ENCODE peak calls at places on chromosome 6, in nine cellular contexts. One of them, this sample, is unnamed.

GRCh38 chr6:20875369-20875963 is 341.2 kb downstream of the CDKAL1 start:
- DNase-seq in T follicular helper cell: no peak
- DNase-seq in HTR-8/SVneo: no peak
- DNase-seq in adipocyte: peak
- DNase-seq in RPMI7951: peak
- DNase-seq in CD8-positive, alpha-beta memory T cell: no peak
- DNase-seq in activated CD4-positive, alpha-beta T cell treated with anti-CD3 and anti-CD28 coated beads, Interleukin-2, amount 10 ng/mL, durations not matched to agents 24 days and 14 days: no peak
- DNase-seq in endothelial cell: peak
- DNase-seq in amygdala: no peak
- DNase-seq in this sample: no peak

GRCh38 chr6:15036690-15037245 is 209.1 kb upstream of the JARID2 start:
- DNase-seq in T follicular helper cell: no peak
- DNase-seq in HTR-8/SVneo: no peak
- DNase-seq in adipocyte: no peak
- DNase-seq in RPMI7951: peak
- DNase-seq in CD8-positive, alpha-beta memory T cell: no peak
- DNase-seq in activated CD4-positive, alpha-beta T cell treated with anti-CD3 and anti-CD28 coated beads, Interleukin-2, amount 10 ng/mL, durations not matched to agents 24 days and 14 days: no peak
- DNase-seq in endothelial cell: no peak
- DNase-seq in amygdala: no peak
- DNase-seq in this sample: no peak

GRCh38 chr6:23354004-23354403 is 772.0 kb upstream of the NRSN1 start:
- DNase-seq in T follicular helper cell: no peak
- DNase-seq in HTR-8/SVneo: no peak
- DNase-seq in adipocyte: no peak
- DNase-seq in RPMI7951: no peak
- DNase-seq in CD8-positive, alpha-beta memory T cell: no peak
- DNase-seq in activated CD4-positive, alpha-beta T cell treated with anti-CD3 and anti-CD28 coated beads, Interleukin-2, amount 10 ng/mL, durations not matched to agents 24 days and 14 days: no peak
- DNase-seq in endothelial cell: no peak
- DNase-seq in amygdala: no peak
- DNase-seq in this sample: no peak

GRCh38 chr6:85126448-85127178 is 323.3 kb upstream of the NT5E start:
- DNase-seq in T follicular helper cell: no peak
- DNase-seq in HTR-8/SVneo: peak
- DNase-seq in adipocyte: peak
- DNase-seq in RPMI7951: peak
- DNase-seq in CD8-positive, alpha-beta memory T cell: no peak
- DNase-seq in activated CD4-positive, alpha-beta T cell treated with anti-CD3 and anti-CD28 coated beads, Interleukin-2, amount 10 ng/mL, durations not matched to agents 24 days and 14 days: peak
- DNase-seq in endothelial cell: peak
- DNase-seq in amygdala: no peak
- DNase-seq in this sample: peak

GRCh38 chr6:165519316-165519715 is 143.7 kb downstream of the PDE10A start:
- DNase-seq in T follicular helper cell: no peak
- DNase-seq in HTR-8/SVneo: no peak
- DNase-seq in adipocyte: no peak
- DNase-seq in RPMI7951: no peak
- DNase-seq in CD8-positive, alpha-beta memory T cell: no peak
- DNase-seq in activated CD4-positive, alpha-beta T cell treated with anti-CD3 and anti-CD28 coated beads, Interleukin-2, amount 10 ng/mL, durations not matched to agents 24 days and 14 days: no peak
- DNase-seq in endothelial cell: no peak
- DNase-seq in amygdala: no peak
- DNase-seq in this sample: no peak

GRCh38 chr6:40717411-40718057 is 130.4 kb upstream of the LRFN2 start:
- DNase-seq in T follicular helper cell: no peak
- DNase-seq in HTR-8/SVneo: no peak
- DNase-seq in adipocyte: no peak
- DNase-seq in RPMI7951: no peak
- DNase-seq in CD8-positive, alpha-beta memory T cell: no peak
- DNase-seq in activated CD4-positive, alpha-beta T cell treated with anti-CD3 and anti-CD28 coated beads, Interleukin-2, amount 10 ng/mL, durations not matched to agents 24 days and 14 days: no peak
- DNase-seq in endothelial cell: no peak
- DNase-seq in amygdala: no peak
- DNase-seq in this sample: no peak

GRCh38 chr6:6870914-6871313 is 236.8 kb upstream of the RREB1 start:
- DNase-seq in T follicular helper cell: no peak
- DNase-seq in HTR-8/SVneo: no peak
- DNase-seq in adipocyte: no peak
- DNase-seq in RPMI7951: no peak
- DNase-seq in CD8-positive, alpha-beta memory T cell: no peak
- DNase-seq in activated CD4-positive, alpha-beta T cell treated with anti-CD3 and anti-CD28 coated beads, Interleukin-2, amount 10 ng/mL, durations not matched to agents 24 days and 14 days: no peak
- DNase-seq in endothelial cell: no peak
- DNase-seq in amygdala: no peak
- DNase-seq in this sample: no peak

GRCh38 chr6:158160932-158161539 is 7.0 kb downstream of the SERAC1 start:
- DNase-seq in T follicular helper cell: no peak
- DNase-seq in HTR-8/SVneo: no peak
- DNase-seq in adipocyte: peak
- DNase-seq in RPMI7951: peak
- DNase-seq in CD8-positive, alpha-beta memory T cell: no peak
- DNase-seq in activated CD4-positive, alpha-beta T cell treated with anti-CD3 and anti-CD28 coated beads, Interleukin-2, amount 10 ng/mL, durations not matched to agents 24 days and 14 days: no peak
- DNase-seq in endothelial cell: no peak
- DNase-seq in amygdala: no peak
- DNase-seq in this sample: no peak

GRCh38 chr6:119361209-119361608 is 11.6 kb upstream of the MAN1A1 start:
- DNase-seq in T follicular helper cell: no peak
- DNase-seq in HTR-8/SVneo: no peak
- DNase-seq in adipocyte: no peak
- DNase-seq in RPMI7951: no peak
- DNase-seq in CD8-positive, alpha-beta memory T cell: no peak
- DNase-seq in activated CD4-positive, alpha-beta T cell treated with anti-CD3 and anti-CD28 coated beads, Interleukin-2, amount 10 ng/mL, durations not matched to agents 24 days and 14 days: no peak
- DNase-seq in endothelial cell: no peak
- DNase-seq in amygdala: no peak
- DNase-seq in this sample: no peak

GRCh38 chr6:157144861-157145260 is 178.5 kb downstream of the TMEM242 start:
- DNase-seq in T follicular helper cell: no peak
- DNase-seq in HTR-8/SVneo: no peak
- DNase-seq in adipocyte: no peak
- DNase-seq in RPMI7951: peak
- DNase-seq in CD8-positive, alpha-beta memory T cell: no peak
- DNase-seq in activated CD4-positive, alpha-beta T cell treated with anti-CD3 and anti-CD28 coated beads, Interleukin-2, amount 10 ng/mL, durations not matched to agents 24 days and 14 days: no peak
- DNase-seq in endothelial cell: peak
- DNase-seq in amygdala: no peak
- DNase-seq in this sample: no peak

GRCh38 chr6:130964289-130964688 is 98.8 kb downstream of the EPB41L2 start:
- DNase-seq in T follicular helper cell: no peak
- DNase-seq in HTR-8/SVneo: no peak
- DNase-seq in adipocyte: no peak
- DNase-seq in RPMI7951: no peak
- DNase-seq in CD8-positive, alpha-beta memory T cell: no peak
- DNase-seq in activated CD4-positive, alpha-beta T cell treated with anti-CD3 and anti-CD28 coated beads, Interleukin-2, amount 10 ng/mL, durations not matched to agents 24 days and 14 days: no peak
- DNase-seq in endothelial cell: no peak
- DNase-seq in amygdala: no peak
- DNase-seq in this sample: no peak

GRCh38 chr6:96394727-96395126 is 126.9 kb upstream of the UFL1 start:
- DNase-seq in T follicular helper cell: no peak
- DNase-seq in HTR-8/SVneo: no peak
- DNase-seq in adipocyte: no peak
- DNase-seq in RPMI7951: no peak
- DNase-seq in CD8-positive, alpha-beta memory T cell: no peak
- DNase-seq in activated CD4-positive, alpha-beta T cell treated with anti-CD3 and anti-CD28 coated beads, Interleukin-2, amount 10 ng/mL, durations not matched to agents 24 days and 14 days: no peak
- DNase-seq in endothelial cell: peak
- DNase-seq in amygdala: no peak
- DNase-seq in this sample: no peak

GRCh38 chr6:70884074-70884983 is 72.5 kb downstream of the B3GAT2 start:
- DNase-seq in T follicular helper cell: peak
- DNase-seq in HTR-8/SVneo: peak
- DNase-seq in adipocyte: peak
- DNase-seq in RPMI7951: peak
- DNase-seq in CD8-positive, alpha-beta memory T cell: peak
- DNase-seq in activated CD4-positive, alpha-beta T cell treated with anti-CD3 and anti-CD28 coated beads, Interleukin-2, amount 10 ng/mL, durations not matched to agents 24 days and 14 days: peak
- DNase-seq in endothelial cell: peak
- DNase-seq in amygdala: no peak
- DNase-seq in this sample: peak

GRCh38 chr6:106534564-106534982 is 94.7 kb downstream of the RTN4IP1 start:
- DNase-seq in T follicular helper cell: no peak
- DNase-seq in HTR-8/SVneo: no peak
- DNase-seq in adipocyte: no peak
- DNase-seq in RPMI7951: no peak
- DNase-seq in CD8-positive, alpha-beta memory T cell: no peak
- DNase-seq in activated CD4-positive, alpha-beta T cell treated with anti-CD3 and anti-CD28 coated beads, Interleukin-2, amount 10 ng/mL, durations not matched to agents 24 days and 14 days: peak
- DNase-seq in endothelial cell: no peak
- DNase-seq in amygdala: no peak
- DNase-seq in this sample: no peak

GRCh38 chr6:75531174-75531573 is 37.6 kb upstream of the FILIP1 start:
- DNase-seq in T follicular helper cell: no peak
- DNase-seq in HTR-8/SVneo: no peak
- DNase-seq in adipocyte: no peak
- DNase-seq in RPMI7951: no peak
- DNase-seq in CD8-positive, alpha-beta memory T cell: no peak
- DNase-seq in activated CD4-positive, alpha-beta T cell treated with anti-CD3 and anti-CD28 coated beads, Interleukin-2, amount 10 ng/mL, durations not matched to agents 24 days and 14 days: no peak
- DNase-seq in endothelial cell: no peak
- DNase-seq in amygdala: no peak
- DNase-seq in this sample: no peak

GRCh38 chr6:165008971-165009370 is 300.4 kb downstream of the C6orf118 start:
- DNase-seq in T follicular helper cell: no peak
- DNase-seq in HTR-8/SVneo: no peak
- DNase-seq in adipocyte: no peak
- DNase-seq in RPMI7951: no peak
- DNase-seq in CD8-positive, alpha-beta memory T cell: no peak
- DNase-seq in activated CD4-positive, alpha-beta T cell treated with anti-CD3 and anti-CD28 coated beads, Interleukin-2, amount 10 ng/mL, durations not matched to agents 24 days and 14 days: no peak
- DNase-seq in endothelial cell: no peak
- DNase-seq in amygdala: no peak
- DNase-seq in this sample: no peak

GRCh38 chr6:30601436-30601814 is 15.6 kb downstream of the PPP1R10 start:
- DNase-seq in T follicular helper cell: no peak
- DNase-seq in HTR-8/SVneo: no peak
- DNase-seq in adipocyte: no peak
- DNase-seq in RPMI7951: no peak
- DNase-seq in CD8-positive, alpha-beta memory T cell: no peak
- DNase-seq in activated CD4-positive, alpha-beta T cell treated with anti-CD3 and anti-CD28 coated beads, Interleukin-2, amount 10 ng/mL, durations not matched to agents 24 days and 14 days: no peak
- DNase-seq in endothelial cell: no peak
- DNase-seq in amygdala: no peak
- DNase-seq in this sample: no peak

GRCh38 chr6:155100087-155100486 is 105.0 kb downstream of the TIAM2 start:
- DNase-seq in T follicular helper cell: no peak
- DNase-seq in HTR-8/SVneo: no peak
- DNase-seq in adipocyte: no peak
- DNase-seq in RPMI7951: no peak
- DNase-seq in CD8-positive, alpha-beta memory T cell: no peak
- DNase-seq in activated CD4-positive, alpha-beta T cell treated with anti-CD3 and anti-CD28 coated beads, Interleukin-2, amount 10 ng/mL, durations not matched to agents 24 days and 14 days: no peak
- DNase-seq in endothelial cell: no peak
- DNase-seq in amygdala: no peak
- DNase-seq in this sample: no peak

GRCh38 chr6:107066697-107067659 is 39.0 kb downstream of the MTRES1 start:
- DNase-seq in T follicular helper cell: no peak
- DNase-seq in HTR-8/SVneo: no peak
- DNase-seq in adipocyte: no peak
- DNase-seq in RPMI7951: no peak
- DNase-seq in CD8-positive, alpha-beta memory T cell: no peak
- DNase-seq in activated CD4-positive, alpha-beta T cell treated with anti-CD3 and anti-CD28 coated beads, Interleukin-2, amount 10 ng/mL, durations not matched to agents 24 days and 14 days: no peak
- DNase-seq in endothelial cell: no peak
- DNase-seq in amygdala: no peak
- DNase-seq in this sample: no peak

GRCh38 chr6:74892091-74892490 is 313.8 kb downstream of the COL12A1 start:
- DNase-seq in T follicular helper cell: no peak
- DNase-seq in HTR-8/SVneo: no peak
- DNase-seq in adipocyte: peak
- DNase-seq in RPMI7951: no peak
- DNase-seq in CD8-positive, alpha-beta memory T cell: no peak
- DNase-seq in activated CD4-positive, alpha-beta T cell treated with anti-CD3 and anti-CD28 coated beads, Interleukin-2, amount 10 ng/mL, durations not matched to agents 24 days and 14 days: no peak
- DNase-seq in endothelial cell: no peak
- DNase-seq in amygdala: no peak
- DNase-seq in this sample: no peak

GRCh38 chr6:29887330-29887818 is 55.0 kb upstream of the HLA-A start:
- DNase-seq in T follicular helper cell: peak
- DNase-seq in HTR-8/SVneo: no peak
- DNase-seq in adipocyte: peak
- DNase-seq in RPMI7951: peak
- DNase-seq in CD8-positive, alpha-beta memory T cell: peak
- DNase-seq in activated CD4-positive, alpha-beta T cell treated with anti-CD3 and anti-CD28 coated beads, Interleukin-2, amount 10 ng/mL, durations not matched to agents 24 days and 14 days: peak
- DNase-seq in endothelial cell: no peak
- DNase-seq in amygdala: peak
- DNase-seq in this sample: peak